ENCODE peak calls at places on chromosomes 4 and X, in six cellular contexts. U, V, N, D, Y and F are unnamed samples.

GRCh38 chr4:180675368-180675675 is 1567.9 kb upstream of the TENM3 start:
- DNase-seq in D (no peak), Y (no peak), N (no peak), U (no peak), V (no peak), F (no peak)

GRCh38 chrX:18883961-18884765 is 99.8 kb downstream of the PHKA2 start:
- DNase-seq in V (no peak), Y (no peak), U (no peak), D (no peak), N (no peak), F (no peak)

GRCh38 chr4:140315032-140315826 is 58.2 kb upstream of the SCOC start:
- DNase-seq in N (no peak), V (no peak), Y (no peak), U (no peak), D (no peak), F (no peak)

GRCh38 chr4:33369366-33369899 is 2649.3 kb downstream of the PCDH7 start:
- DNase-seq in N (no peak), Y (no peak), U (no peak), V (no peak), D (no peak), F (no peak)

GRCh38 chrX:43644124-43644701 is 11.9 kb upstream of the MAOA start:
- DNase-seq in D (no peak), U (no peak), Y (no peak), N (no peak), V (no peak), F (no peak)

GRCh38 chr4:183588169-183588675 is 70.8 kb downstream of the RWDD4 start:
- DNase-seq in U (peak), D (no peak), N (no peak), V (no peak), Y (no peak), F (no peak)

GRCh38 chrX:72306085-72306801 is 529 bp upstream of the CITED1 start:
- DNase-seq in V (no peak), N (no peak), D (no peak), U (no peak), Y (no peak), F (no peak)

GRCh38 chr4:125951275-125951887 is 636.6 kb downstream of the FAT4 start:
- DNase-seq in V (no peak), Y (no peak), U (peak), D (no peak), N (no peak), F (no peak)

GRCh38 chr4:15691346-15692140 is 9.9 kb downstream of the FAM200B start:
- DNase-seq in U (peak), Y (no peak), N (no peak), D (no peak), V (no peak), F (no peak)

GRCh38 chr4:5573965-5574364 is 134.4 kb downstream of the EVC2 start:
- DNase-seq in V (no peak), U (no peak), N (no peak), D (no peak), Y (no peak), F (no peak)

GRCh38 chr4:102411416-102411815 is 66.1 kb upstream of the SLC39A8 start:
- DNase-seq in D (no peak), N (no peak), U (no peak), Y (no peak), V (no peak), F (no peak)

GRCh38 chr4:41873380-41874295 is 61.6 kb upstream of the TMEM33 start:
- DNase-seq in Y (no peak), D (no peak), N (no peak), V (no peak), U (no peak), F (no peak)

GRCh38 chrX:78673256-78673655 is 14.1 kb upstream of the RTL3 start:
- DNase-seq in U (no peak), N (no peak), D (no peak), Y (no peak), V (no peak), F (no peak)

GRCh38 chrX:129516402-129516801 is 6.9 kb downstream of the SMARCA1 start:
- DNase-seq in N (no peak), U (no peak), Y (no peak), D (no peak), V (no peak), F (no peak)

GRCh38 chr4:172147702-172148101 is 334.5 kb downstream of the GALNTL6 start:
- DNase-seq in V (no peak), U (no peak), N (no peak), D (no peak), Y (no peak), F (no peak)

GRCh38 chr4:152360045-152360410 is 175.9 kb downstream of the FBXW7 start:
- DNase-seq in N (no peak), U (no peak), Y (peak), V (no peak), D (no peak), F (no peak)

GRCh38 chr4:101356928-101357327 is 9.6 kb upstream of the PPP3CA start:
- DNase-seq in N (peak), Y (no peak), V (no peak), U (no peak), D (peak), F (no peak)

GRCh38 chr4:7777871-7778523 is 161.7 kb downstream of the AFAP1 start:
- DNase-seq in D (no peak), Y (no peak), U (no peak), N (no peak), V (no peak), F (no peak)

GRCh38 chrX:78747471-78747870 is at the start of gene LPAR4:
- DNase-seq in D (no peak), U (peak), V (no peak), N (no peak), Y (no peak), F (no peak)

GRCh38 chrX:32867781-32868523 is 343.4 kb downstream of the DMD start:
- DNase-seq in U (no peak), V (no peak), D (no peak), Y (no peak), N (no peak), F (no peak)